ENCODE peak calls at places on chromosome 20, in seven cellular contexts. One of them, this sample, is unnamed.

GRCh38 chr20:45254867-45255266 is 503 bp upstream of the SLPI start:
- DNase-seq in H1: no peak
- DNase-seq in H9: no peak
- DNase-seq in trophoblast cell: peak
- DNase-seq in IMR-90: peak
- DNase-seq in mesenchymal stem cell: peak
- DNase-seq in mesendoderm: no peak
- DNase-seq in this sample: no peak

GRCh38 chr20:42173440-42173839 is 555.3 kb upstream of the CHD6 start:
- DNase-seq in IMR-90: no peak
- DNase-seq in trophoblast cell: no peak
- DNase-seq in mesenchymal stem cell: no peak
- DNase-seq in mesendoderm: no peak
- DNase-seq in H9: no peak
- DNase-seq in H1: no peak
- DNase-seq in this sample: no peak

GRCh38 chr20:14441201-14441600 is 103.8 kb upstream of the FLRT3 start:
- DNase-seq in H1: no peak
- DNase-seq in trophoblast cell: peak
- DNase-seq in H9: no peak
- DNase-seq in mesendoderm: no peak
- DNase-seq in mesenchymal stem cell: peak
- DNase-seq in IMR-90: peak
- DNase-seq in this sample: no peak

GRCh38 chr20:54043044-54043967 is 27.1 kb downstream of the BCAS1 start:
- DNase-seq in IMR-90: no peak
- DNase-seq in H9: no peak
- DNase-seq in trophoblast cell: no peak
- DNase-seq in mesenchymal stem cell: no peak
- DNase-seq in H1: no peak
- DNase-seq in mesendoderm: no peak
- DNase-seq in this sample: no peak

GRCh38 chr20:62050166-62051120 is 15.2 kb downstream of the TAF4 start:
- DNase-seq in mesenchymal stem cell: no peak
- DNase-seq in mesendoderm: no peak
- DNase-seq in trophoblast cell: no peak
- DNase-seq in H9: no peak
- DNase-seq in H1: no peak
- DNase-seq in IMR-90: no peak
- DNase-seq in this sample: no peak

GRCh38 chr20:20487811-20488210 is 119.9 kb downstream of the INSM1 start:
- DNase-seq in H1: no peak
- DNase-seq in mesendoderm: no peak
- DNase-seq in trophoblast cell: no peak
- DNase-seq in H9: no peak
- DNase-seq in mesenchymal stem cell: no peak
- DNase-seq in IMR-90: peak
- DNase-seq in this sample: no peak

GRCh38 chr20:53040678-53041674 is 68.8 kb downstream of the TSHZ2 start:
- DNase-seq in H1: no peak
- DNase-seq in trophoblast cell: no peak
- DNase-seq in mesenchymal stem cell: no peak
- DNase-seq in IMR-90: no peak
- DNase-seq in mesendoderm: peak
- DNase-seq in H9: no peak
- DNase-seq in this sample: no peak

GRCh38 chr20:53723045-53723444 is 129.4 kb upstream of the ZNF217 start:
- DNase-seq in mesenchymal stem cell: no peak
- DNase-seq in trophoblast cell: no peak
- DNase-seq in H1: no peak
- DNase-seq in IMR-90: no peak
- DNase-seq in mesendoderm: no peak
- DNase-seq in H9: no peak
- DNase-seq in this sample: no peak

GRCh38 chr20:44134897-44135810 is 51.8 kb downstream of the JPH2 start:
- DNase-seq in IMR-90: no peak
- DNase-seq in mesenchymal stem cell: no peak
- DNase-seq in H1: no peak
- DNase-seq in H9: no peak
- DNase-seq in trophoblast cell: no peak
- DNase-seq in mesendoderm: no peak
- DNase-seq in this sample: no peak

GRCh38 chr20:61900376-61901293 is 165.0 kb downstream of the TAF4 start:
- DNase-seq in H1: no peak
- DNase-seq in trophoblast cell: no peak
- DNase-seq in IMR-90: no peak
- DNase-seq in H9: peak
- DNase-seq in mesenchymal stem cell: no peak
- DNase-seq in mesendoderm: no peak
- DNase-seq in this sample: no peak

GRCh38 chr20:19711126-19711525 is 46.9 kb upstream of the RIN2 start:
- DNase-seq in IMR-90: no peak
- DNase-seq in trophoblast cell: no peak
- DNase-seq in mesenchymal stem cell: no peak
- DNase-seq in mesendoderm: no peak
- DNase-seq in H1: no peak
- DNase-seq in H9: no peak
- DNase-seq in this sample: no peak

GRCh38 chr20:53678990-53679596 is 85.5 kb upstream of the ZNF217 start:
- DNase-seq in H1: no peak
- DNase-seq in trophoblast cell: no peak
- DNase-seq in mesenchymal stem cell: peak
- DNase-seq in IMR-90: peak
- DNase-seq in H9: no peak
- DNase-seq in mesendoderm: no peak
- DNase-seq in this sample: no peak

GRCh38 chr20:40257763-40258162 is 431.3 kb downstream of the MAFB start:
- DNase-seq in mesenchymal stem cell: no peak
- DNase-seq in trophoblast cell: no peak
- DNase-seq in H9: no peak
- DNase-seq in mesendoderm: no peak
- DNase-seq in H1: no peak
- DNase-seq in IMR-90: no peak
- DNase-seq in this sample: no peak

GRCh38 chr20:4667371-4667773 is 54.3 kb upstream of the PRND start:
- DNase-seq in IMR-90: no peak
- DNase-seq in trophoblast cell: no peak
- DNase-seq in H9: no peak
- DNase-seq in mesendoderm: no peak
- DNase-seq in mesenchymal stem cell: no peak
- DNase-seq in H1: no peak
- DNase-seq in this sample: no peak

GRCh38 chr20:13302647-13303425 is 81.8 kb downstream of the ISM1 start:
- DNase-seq in mesenchymal stem cell: peak
- DNase-seq in H1: peak
- DNase-seq in H9: peak
- DNase-seq in mesendoderm: peak
- DNase-seq in trophoblast cell: no peak
- DNase-seq in IMR-90: no peak
- DNase-seq in this sample: no peak

GRCh38 chr20:25059487-25059820 is 1.5 kb upstream of the ACSS1 start:
- DNase-seq in IMR-90: no peak
- DNase-seq in H9: no peak
- DNase-seq in mesenchymal stem cell: no peak
- DNase-seq in H1: no peak
- DNase-seq in mesendoderm: no peak
- DNase-seq in trophoblast cell: no peak
- DNase-seq in this sample: no peak

GRCh38 chr20:38049800-38050199 is 16.3 kb downstream of the RPRD1B start:
- DNase-seq in mesendoderm: peak
- DNase-seq in H1: no peak
- DNase-seq in IMR-90: peak
- DNase-seq in mesenchymal stem cell: peak
- DNase-seq in trophoblast cell: peak
- DNase-seq in H9: no peak
- DNase-seq in this sample: no peak

GRCh38 chr20:3403741-3404140 is 3.7 kb downstream of the DNAAF9 start:
- DNase-seq in trophoblast cell: no peak
- DNase-seq in mesenchymal stem cell: no peak
- DNase-seq in H1: no peak
- DNase-seq in H9: no peak
- DNase-seq in mesendoderm: no peak
- DNase-seq in IMR-90: no peak
- DNase-seq in this sample: no peak
- H3K9ac ChIP-seq in trophoblast cell: no peak
- H3K9ac ChIP-seq in mesenchymal stem cell: no peak
- H3K9ac ChIP-seq in H1: no peak
- H3K9ac ChIP-seq in H9: no peak
- H3K9ac ChIP-seq in mesendoderm: no peak
- H3K9ac ChIP-seq in IMR-90: no peak
- H3K9ac ChIP-seq in this sample: no peak

DNA sequence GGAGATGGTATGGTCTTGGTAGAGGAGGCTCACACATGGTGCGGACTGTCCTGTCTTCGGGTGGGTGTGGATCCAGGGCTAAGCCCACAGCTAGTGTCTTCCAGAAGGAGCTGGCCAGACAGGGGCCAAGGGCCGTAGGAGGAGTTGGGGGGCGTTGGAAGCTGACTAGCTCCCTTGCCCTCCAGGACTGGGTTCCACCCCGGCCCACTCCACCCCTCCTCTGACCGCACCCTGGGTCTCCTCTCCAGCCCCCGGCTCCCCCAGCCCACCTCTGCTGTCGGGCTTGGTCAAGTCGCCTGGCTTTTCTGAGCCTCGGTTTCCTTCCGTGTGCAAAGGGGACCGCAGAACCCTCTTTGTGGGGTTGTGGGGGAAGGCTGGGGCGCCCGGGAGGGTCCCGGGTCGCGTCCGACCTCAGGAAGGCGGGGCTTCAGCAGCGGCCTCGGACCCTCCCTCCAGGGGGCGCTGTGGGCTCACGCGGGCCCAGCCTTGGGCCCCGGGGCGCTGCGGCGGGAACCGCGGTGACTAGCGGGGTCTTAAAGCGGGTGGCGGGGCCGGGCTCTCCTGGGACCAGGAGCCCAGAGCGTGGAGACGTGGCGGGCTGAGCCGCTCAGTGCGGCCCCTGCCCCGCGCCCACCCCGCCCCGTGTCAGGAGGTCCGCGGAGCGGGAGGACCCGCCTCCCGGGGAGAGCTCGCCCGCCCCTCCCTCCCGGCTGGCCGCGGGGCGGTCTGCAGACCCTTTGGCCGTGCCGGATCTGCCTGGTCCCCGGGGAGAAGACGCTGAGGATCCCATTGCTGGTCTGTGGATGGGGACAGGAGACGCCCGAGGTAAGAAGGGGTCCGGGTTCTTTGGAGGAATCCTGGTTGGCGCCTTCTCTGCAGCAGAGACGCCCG is 5.4 kb downstream of the NPBWR2 start:
- DNase-seq in IMR-90: no peak
- DNase-seq in H9: peak
- DNase-seq in mesenchymal stem cell: no peak
- DNase-seq in mesendoderm: peak
- DNase-seq in trophoblast cell: no peak
- DNase-seq in H1: peak
- DNase-seq in this sample: peak
- H2BK120ac ChIP-seq in IMR-90: no peak
- H2BK120ac ChIP-seq in H9: no peak
- H2BK120ac ChIP-seq in mesenchymal stem cell: no peak
- H2BK120ac ChIP-seq in mesendoderm: no peak
- H2BK120ac ChIP-seq in trophoblast cell: no peak
- H2BK120ac ChIP-seq in H1: no peak
- H2BK120ac ChIP-seq in this sample: peak

DNA sequence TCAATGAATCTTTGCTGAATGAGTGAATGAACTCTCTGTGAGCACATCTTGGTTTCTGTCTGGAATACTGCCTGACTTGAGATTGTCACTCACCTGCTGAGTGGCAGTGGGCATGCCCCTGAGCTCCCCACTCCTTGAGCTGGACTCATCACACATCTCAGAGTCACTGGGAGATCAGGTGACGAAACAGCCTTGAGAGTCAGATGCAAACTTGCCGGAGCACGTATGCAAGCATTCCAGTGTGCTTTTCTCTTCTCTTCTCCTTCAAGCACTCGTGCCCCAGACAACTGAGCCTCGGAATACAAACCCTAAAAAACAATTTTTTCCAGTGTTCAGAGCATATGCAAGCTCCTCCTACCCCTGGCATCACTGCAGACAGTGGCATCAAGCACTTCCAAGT is 9.4 kb upstream of the BMP7 start:
- DNase-seq in mesendoderm: no peak
- DNase-seq in H1: no peak
- DNase-seq in H9: no peak
- DNase-seq in trophoblast cell: no peak
- DNase-seq in mesenchymal stem cell: no peak
- DNase-seq in IMR-90: no peak
- DNase-seq in this sample: no peak
- H4K8ac ChIP-seq in mesendoderm: no peak
- H4K8ac ChIP-seq in H1: no peak
- H4K8ac ChIP-seq in H9: no peak
- H4K8ac ChIP-seq in trophoblast cell: no peak
- H4K8ac ChIP-seq in mesenchymal stem cell: no peak
- H4K8ac ChIP-seq in IMR-90: no peak
- H4K8ac ChIP-seq in this sample: no peak

GRCh38 chr20:10672579-10673127 is 1.1 kb downstream of the JAG1 start:
- DNase-seq in H1: peak
- DNase-seq in H9: no peak
- DNase-seq in mesenchymal stem cell: peak
- DNase-seq in trophoblast cell: peak
- DNase-seq in IMR-90: peak
- DNase-seq in mesendoderm: peak
- DNase-seq in this sample: no peak

GRCh38 chr20:10671850-10672578 is 1.8 kb downstream of the JAG1 start:
- DNase-seq in mesenchymal stem cell: peak
- DNase-seq in trophoblast cell: no peak
- DNase-seq in IMR-90: peak
- DNase-seq in mesendoderm: peak
- DNase-seq in H1: peak
- DNase-seq in H9: peak
- DNase-seq in this sample: no peak

GRCh38 chr20:10674684-10675455 is 1.1 kb upstream of the JAG1 start:
- DNase-seq in H1: peak
- DNase-seq in mesendoderm: peak
- DNase-seq in H9: peak
- DNase-seq in trophoblast cell: peak
- DNase-seq in mesenchymal stem cell: peak
- DNase-seq in IMR-90: peak
- DNase-seq in this sample: peak

GRCh38 chr20:10673831-10674683 is at the start of gene JAG1:
- DNase-seq in mesenchymal stem cell: peak
- DNase-seq in IMR-90: peak
- DNase-seq in H1: peak
- DNase-seq in mesendoderm: peak
- DNase-seq in trophoblast cell: peak
- DNase-seq in H9: peak
- DNase-seq in this sample: peak

DNA sequence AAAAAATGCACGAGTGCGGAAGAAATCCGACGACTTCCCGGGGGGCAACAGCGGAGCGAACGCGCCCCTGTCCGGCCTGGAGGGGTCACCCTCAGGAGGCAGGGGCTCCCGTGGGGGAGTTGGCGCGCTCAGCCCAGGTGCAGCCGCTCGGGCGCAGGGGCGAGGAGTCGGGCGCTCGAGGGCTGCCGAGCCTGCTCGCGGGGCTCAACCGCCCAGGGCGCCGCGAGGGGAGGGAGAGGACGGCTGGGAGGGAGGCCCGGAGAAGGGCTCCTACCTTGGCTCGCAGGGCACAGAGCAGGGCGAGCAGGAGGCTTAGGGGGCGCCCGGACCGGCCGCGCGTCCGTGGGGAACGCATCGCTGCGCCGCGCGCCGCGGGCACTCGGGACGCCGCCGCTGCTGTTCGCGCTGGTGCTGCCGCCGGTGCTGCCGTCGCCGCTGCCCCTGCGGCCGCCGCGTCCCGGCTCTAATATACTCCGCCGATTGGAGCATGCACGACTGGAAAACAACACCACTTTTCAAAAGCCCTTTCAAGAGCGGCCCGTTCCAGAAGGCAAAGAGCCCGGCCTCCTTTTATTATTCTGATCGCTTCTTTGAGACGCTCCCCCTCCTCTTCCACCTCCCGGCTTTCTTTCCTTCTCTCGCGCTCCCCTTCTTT is 496 bp downstream of the JAG1 start:
- DNase-seq in mesenchymal stem cell: no peak
- DNase-seq in trophoblast cell: no peak
- DNase-seq in IMR-90: no peak
- DNase-seq in H9: peak
- DNase-seq in H1: peak
- DNase-seq in mesendoderm: no peak
- DNase-seq in this sample: no peak
- H3K9ac ChIP-seq in mesenchymal stem cell: peak
- H3K9ac ChIP-seq in trophoblast cell: peak
- H3K9ac ChIP-seq in IMR-90: peak
- H3K9ac ChIP-seq in H9: peak
- H3K9ac ChIP-seq in H1: peak
- H3K9ac ChIP-seq in mesendoderm: peak
- H3K9ac ChIP-seq in this sample: peak